ENCODE peak calls at places on chromosomes 2 and 18, in five cellular contexts. E is neuronal stem cell; N is CD8-positive, alpha-beta memory T cell; P is GM12878; C is fibroblast of lung. B is an unnamed sample.

GRCh38 chr2:233426619-233427342 is 72.5 kb downstream of the DGKD start:
- DNase-seq in E (no peak), N (no peak), P (no peak), C (peak; percentile 77), B (no peak)

GRCh38 chr2:188199716-188200128 is 92.0 kb upstream of the GULP1 start:
- DNase-seq in E (no peak), N (no peak), P (no peak), C (peak; percentile 62), B (no peak)

GRCh38 chr2:237235383-237236095 is 149.8 kb downstream of the COPS8 start:
- DNase-seq in E (no peak), N (no peak), P (no peak), C (peak; percentile 97), B (peak; percentile 34)

GRCh38 chr18:28903366-28903765 is 726.4 kb upstream of the CDH2 start:
- DNase-seq in E (no peak), N (no peak), P (no peak), C (no peak), B (no peak)

GRCh38 chr18:35616664-35617423 is 35.3 kb downstream of the GALNT1 start:
- DNase-seq in E (no peak), N (peak; percentile 35), P (peak; percentile 88), C (peak; percentile 80), B (no peak)

GRCh38 chr2:143001521-143001920 is 124.1 kb downstream of the KYNU start:
- DNase-seq in E (no peak), N (no peak), P (no peak), C (peak; percentile 23), B (no peak)

GRCh38 chr18:74342416-74343043 is 26.9 kb downstream of the C18orf63 start:
- DNase-seq in E (peak; percentile 38), N (no peak), P (no peak), C (peak; percentile 85), B (no peak)

GRCh38 chr2:216539791-216540241 is 41.2 kb downstream of the RPL37A start:
- DNase-seq in E (no peak), N (no peak), P (peak; percentile 28), C (no peak), B (peak; percentile 69)

GRCh38 chr18:48658721-48659120 is 119.9 kb downstream of the CTIF start:
- DNase-seq in E (no peak), N (no peak), P (no peak), C (no peak), B (no peak)

GRCh38 chr2:226337941-226338605 is 461.5 kb downstream of the IRS1 start:
- DNase-seq in E (no peak), N (no peak), P (no peak), C (peak; percentile 83), B (no peak)

GRCh38 chr2:23565374-23565773 is 180.4 kb downstream of the KLHL29 start:
- DNase-seq in E (no peak), N (no peak), P (no peak), C (no peak), B (no peak)

GRCh38 chr2:138090330-138090729 is 126.1 kb downstream of the HNMT start:
- DNase-seq in E (no peak), N (no peak), P (no peak), C (peak; percentile 68), B (no peak)

GRCh38 chr2:206989306-206989705 is 50.0 kb downstream of the CPO start:
- DNase-seq in E (no peak), N (no peak), P (no peak), C (no peak), B (peak; percentile 54)

GRCh38 chr18:50447952-50448351 is 73.1 kb downstream of the SKA1 start:
- DNase-seq in E (no peak), N (no peak), P (no peak), C (no peak), B (no peak)

GRCh38 chr2:32360416-32360815 is 3.6 kb downstream of the BIRC6 start:
- DNase-seq in E (no peak), N (no peak), P (no peak), C (peak; percentile 12), B (no peak)

GRCh38 chr2:222088561-222088960 is 210.2 kb downstream of the PAX3 start:
- DNase-seq in E (no peak), N (no peak), P (no peak), C (no peak), B (no peak)

GRCh38 chr2:218397502-218398436 is 1.9 kb upstream of the CTDSP1 start:
- DNase-seq in E (peak; percentile 23), N (peak; percentile 46), P (peak; percentile 46), C (peak; percentile 65), B (peak; percentile 88)

GRCh38 chr2:38187416-38188127 is 111.6 kb upstream of the CYP1B1 start:
- DNase-seq in E (no peak), N (no peak), P (no peak), C (peak; percentile 98), B (peak; percentile 79)

GRCh38 chr2:2743164-2743571 is 412.1 kb upstream of the MYT1L start:
- DNase-seq in E (no peak), N (no peak), P (no peak), C (no peak), B (peak; percentile 88)

GRCh38 chr2:239025081-239025801 is 177.4 kb downstream of the TWIST2 start:
- DNase-seq in E (no peak), N (no peak), P (no peak), C (peak; percentile 39), B (no peak)

GRCh38 chr2:134745023-134745422 is 26.2 kb upstream of the TMEM163 start:
- DNase-seq in E (no peak), N (no peak), P (no peak), C (no peak), B (no peak)

GRCh38 chr18:78244779-78245178 is 734.8 kb upstream of the SALL3 start:
- DNase-seq in E (no peak), N (no peak), P (no peak), C (no peak), B (no peak)

GRCh38 chr2:230268606-230269222 is 43.2 kb downstream of the SP140 start:
- DNase-seq in E (no peak), N (no peak), P (peak; percentile 36), C (no peak), B (no peak)

GRCh38 chr2:120624738-120625446 is 110.8 kb upstream of the GLI2 start:
- DNase-seq in E (no peak), N (no peak), P (no peak), C (no peak), B (no peak)

GRCh38 chr2:120624056-120624737 is 111.5 kb upstream of the GLI2 start:
- DNase-seq in E (no peak), N (no peak), P (no peak), C (no peak), B (no peak)

GRCh38 chr2:120628248-120628647 is 107.4 kb upstream of the GLI2 start:
- DNase-seq in E (no peak), N (no peak), P (no peak), C (no peak), B (no peak)

GRCh38 chr2:120625865-120626560 is 109.7 kb upstream of the GLI2 start:
- DNase-seq in E (no peak), N (no peak), P (no peak), C (no peak), B (no peak)

DNA sequence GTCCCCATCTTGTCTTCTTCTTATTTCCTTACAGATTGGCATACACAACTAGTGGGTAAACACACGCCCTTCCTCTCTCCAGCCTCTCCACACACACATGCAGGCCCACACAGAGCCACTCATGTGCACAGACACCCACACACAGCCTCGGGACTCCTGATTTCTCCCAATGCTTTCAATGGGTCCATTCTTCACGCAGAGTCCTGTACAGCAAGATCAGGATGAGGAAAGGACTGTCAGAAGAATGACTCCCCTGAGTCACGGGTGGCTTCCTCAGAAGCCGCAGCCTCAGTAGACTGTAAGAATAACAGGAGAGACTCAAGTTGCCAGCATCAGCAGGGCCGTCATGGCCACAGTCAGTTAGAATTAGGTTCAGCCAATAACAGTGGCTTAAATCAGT is 109.1 kb upstream of the GLI2 start:
- DNase-seq in E (no peak), N (no peak), P (no peak), C (no peak), B (no peak)
- H3K27ac ChIP-seq in E (no peak overlapping the region), N (no peak overlapping the region), P (no peak overlapping the region), C (no peak overlapping the region), B (no peak overlapping the region)

GRCh38 chr2:44748-45341 is 1.5 kb downstream of the FAM110C start:
- DNase-seq in E (no peak), N (no peak), P (no peak), C (no peak), B (no peak)

GRCh38 chr2:46131-46470 is 204 bp downstream of the FAM110C start:
- DNase-seq in E (peak; percentile 24), N (no peak), P (no peak), C (no peak), B (no peak)

GRCh38 chr2:45342-46130 is 769 bp downstream of the FAM110C start:
- DNase-seq in E (no peak), N (no peak), P (no peak), C (no peak), B (no peak)

GRCh38 chr2:46471-47345 is at the start of gene FAM110C:
- DNase-seq in E (peak; percentile 27), N (peak; percentile 32), P (no peak), C (peak; percentile 22), B (peak; percentile 28)

GRCh38 chr2:47346-48218 is 1.3 kb upstream of the FAM110C start:
- DNase-seq in E (no peak), N (no peak), P (no peak), C (no peak), B (no peak)
- H3K4me3 ChIP-seq in E (no peak overlapping the region), N (peak overlapping the region; percentile 31), P (no peak overlapping the region), C (no peak overlapping the region), B (peak overlapping the region; percentile 57)

GRCh38 chr2:83567551-83567950 is 891.5 kb downstream of the SUCLG1 start:
- DNase-seq in E (no peak), N (no peak), P (no peak), C (no peak), B (no peak)

GRCh38 chr2:83561592-83561991 is 897.5 kb downstream of the SUCLG1 start:
- DNase-seq in E (no peak), N (no peak), P (no peak), C (no peak), B (no peak)

GRCh38 chr2:83565231-83566025 is 893.7 kb downstream of the SUCLG1 start:
- DNase-seq in E (no peak), N (no peak), P (no peak), C (no peak), B (no peak)
- H3K9me3 ChIP-seq in E (no peaks in the 10 kb centered on the region), N (no peaks in the 10 kb centered on the region), P (no peaks in the 10 kb centered on the region), C (no peaks in the 10 kb centered on the region), B (no peaks in the 10 kb centered on the region)

GRCh38 chr2:60335533-60336237 is 217.8 kb downstream of the BCL11A start:
- DNase-seq in E (no peak), N (no peak), P (no peak), C (no peak), B (no peak)

GRCh38 chr2:60333264-60333663 is 220.2 kb downstream of the BCL11A start:
- DNase-seq in E (no peak), N (no peak), P (no peak), C (no peak), B (no peak)

GRCh38 chr2:60334610-60335009 is 218.8 kb downstream of the BCL11A start:
- DNase-seq in E (no peak), N (no peak), P (no peak), C (no peak), B (no peak)

GRCh38 chr2:60329225-60329624 is 224.2 kb downstream of the BCL11A start:
- DNase-seq in E (no peak), N (no peak), P (no peak), C (no peak), B (no peak)

GRCh38 chr2:60331106-60331809 is 222.2 kb downstream of the BCL11A start:
- DNase-seq in E (no peak), N (no peak), P (no peak), C (no peak), B (no peak)
- H3K27ac ChIP-seq in E (no peak overlapping the region), N (no peak overlapping the region), P (no peak overlapping the region), C (no peak overlapping the region), B (no peak overlapping the region)

B was measured in psoas muscle.